ENCODE peak calls at places on chromosomes 12 and 14, in nine cellular contexts. N is CD4-positive, alpha-beta memory T cell; W is WERI-Rb-1; K is CD4-positive, alpha-beta T cell; S is naive thymus-derived CD4-positive, alpha-beta T cell; O is A673; L is HCT116; D is HepG2; P is body of pancreas. E is an unnamed sample.

GRCh38 chr12:78316656-78317055 is 486.0 kb downstream of the NAV3 start:
- DNase-seq in N (no peak), W (no peak), K (no peak), S (no peak), O (peak; percentile 60), L (no peak), D (no peak), P (no peak), E (no peak)

GRCh38 chr12:10385181-10385613 is 4.6 kb downstream of the KLRK1 start:
- DNase-seq in N (no peak), W (no peak), K (no peak), S (no peak), O (peak; percentile 39), L (no peak), D (peak; percentile 39), P (no peak), E (no peak)

GRCh38 chr12:2355604-2356003 is 302.8 kb downstream of the CACNA1C start:
- DNase-seq in N (no peak), W (no peak), K (no peak), S (no peak), O (no peak), L (no peak), D (no peak), P (no peak), E (no peak)

GRCh38 chr12:100346660-100347059 is 10.2 kb upstream of the SLC17A8 start:
- DNase-seq in N (no peak), W (no peak), K (no peak), S (no peak), O (peak; percentile 35), L (no peak), D (peak; percentile 4), P (no peak), E (no peak)

GRCh38 chr14:31326111-31326510 is 94.2 kb downstream of the HEATR5A start:
- DNase-seq in N (peak; percentile 34), W (no peak), K (no peak), S (no peak), O (peak; percentile 24), L (peak; percentile 15), D (peak; percentile 26), P (no peak), E (no peak)

GRCh38 chr12:68899251-68899771 is 33.7 kb downstream of the CPM start:
- DNase-seq in N (no peak), W (no peak), K (no peak), S (no peak), O (peak; percentile 61), L (peak; percentile 8), D (peak; percentile 46), P (peak; percentile 88), E (no peak)

GRCh38 chr14:101350710-101351109 is 210.6 kb upstream of the DIO3 start:
- DNase-seq in N (no peak), W (no peak), K (no peak), S (peak; percentile 9), O (no peak), L (no peak), D (no peak), P (no peak), E (no peak)

GRCh38 chr14:54387328-54387727 is 9.5 kb upstream of the CDKN3 start:
- DNase-seq in N (no peak), W (no peak), K (no peak), S (no peak), O (no peak), L (no peak), D (peak; percentile 35), P (no peak), E (no peak)

GRCh38 chr12:122862872-122863701 is 27.8 kb downstream of the HIP1R start:
- DNase-seq in N (no peak), W (peak; percentile 76), K (no peak), S (no peak), O (no peak), L (no peak), D (peak; percentile 78), P (peak; percentile 68), E (no peak)

GRCh38 chr12:99271071-99271470 is 376.5 kb upstream of the GARIN6 start:
- DNase-seq in N (no peak), W (no peak), K (no peak), S (no peak), O (no peak), L (no peak), D (no peak), P (no peak), E (no peak)

GRCh38 chr12:82625523-82625922 is 61.2 kb upstream of the TMTC2 start:
- DNase-seq in N (no peak), W (no peak), K (no peak), S (no peak), O (no peak), L (no peak), D (no peak), P (no peak), E (no peak)

GRCh38 chr12:49348781-49349180 is 2.1 kb downstream of the DNAJC22 start:
- DNase-seq in N (no peak), W (no peak), K (no peak), S (peak; percentile 7), O (no peak), L (no peak), D (no peak), P (no peak), E (no peak)

DNA sequence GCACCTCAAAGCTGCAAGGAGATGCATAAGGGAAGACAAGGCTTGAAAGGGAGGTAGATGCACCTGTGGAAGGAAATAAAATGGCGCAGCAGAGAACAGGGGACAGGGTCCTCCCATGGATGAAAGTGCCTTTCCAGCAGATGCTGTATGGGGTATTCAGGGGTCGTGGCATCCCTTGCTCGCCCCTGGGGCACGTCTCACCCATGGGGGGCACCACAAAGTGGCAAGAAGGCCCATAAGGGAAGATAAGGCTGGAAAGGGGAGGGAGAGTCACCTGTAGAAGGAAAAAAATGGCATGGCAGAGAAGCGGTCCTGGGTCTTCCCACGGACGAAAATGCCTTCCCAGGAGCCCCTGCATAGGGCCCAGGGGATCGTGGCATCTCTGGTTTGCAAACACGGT is 265.1 kb downstream of the ALG10 start:
- DNase-seq in N (no peak), W (no peak), K (no peak), S (no peak), O (no peak), L (no peak), D (no peak), P (no peak), E (no peak)
- H3K9me3 ChIP-seq in N (no peaks in the 10 kb centered on the region), W (no peaks in the 10 kb centered on the region), K (peaks cover 29% of the 10 kb centered on the region), S (no peaks in the 10 kb centered on the region), O (peaks cover 52% of the 10 kb centered on the region), L (peaks cover 8% of the 10 kb centered on the region), D (peaks cover 22% of the 10 kb centered on the region), P (peaks cover 28% of the 10 kb centered on the region), E (no peaks in the 10 kb centered on the region)

DNA sequence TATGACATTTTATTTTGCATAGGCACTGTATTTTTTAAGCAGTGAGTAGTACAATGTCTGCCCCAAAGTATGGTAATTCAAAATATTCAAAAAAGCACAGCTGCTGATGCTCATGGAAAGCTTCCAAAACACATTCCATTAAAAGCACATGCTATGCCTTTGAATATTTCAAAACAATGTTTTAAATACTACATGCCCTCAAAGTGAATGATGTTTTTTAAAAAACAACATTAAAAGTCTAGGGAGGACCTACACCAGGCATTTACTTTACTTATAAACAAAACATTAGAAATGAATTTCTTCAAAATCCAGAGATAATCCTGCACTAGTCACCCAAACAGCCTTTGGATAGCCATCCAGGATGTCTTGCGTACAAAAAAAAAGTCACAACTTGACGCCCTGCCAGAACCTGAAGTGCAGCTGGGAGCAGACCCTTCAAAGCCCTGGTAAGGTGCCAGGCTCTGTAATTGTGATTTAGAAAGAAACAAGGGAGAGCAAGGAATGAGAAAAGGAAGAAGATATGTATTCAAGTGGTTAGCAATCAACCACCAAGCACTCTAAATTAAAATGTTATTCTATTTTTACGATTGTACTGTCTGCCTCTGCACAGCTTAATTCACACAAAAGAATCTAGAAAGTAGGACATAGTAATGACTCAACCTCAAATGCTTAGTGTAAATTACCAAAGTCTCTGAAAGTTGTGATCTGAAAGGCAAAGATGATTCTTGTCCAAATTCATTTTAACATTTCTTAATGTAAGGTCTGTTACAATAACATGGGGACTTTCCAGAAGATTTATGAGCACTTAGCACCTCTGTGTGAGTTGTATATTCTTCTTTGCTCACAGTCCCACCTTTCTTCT is 31.9 kb downstream of the CEP83 start:
- DNase-seq in N (no peak), W (no peak), K (no peak), S (no peak), O (peak; percentile 83), L (no peak), D (no peak), P (peak; percentile 49), E (no peak)
- H3K9me3 ChIP-seq in N (no peaks in the 10 kb centered on the region), W (peaks cover 13% of the 10 kb centered on the region), K (peaks cover 19% of the 10 kb centered on the region), S (peaks cover 8% of the 10 kb centered on the region), O (peaks cover 13% of the 10 kb centered on the region), L (peaks cover 7% of the 10 kb centered on the region), D (peaks cover 28% of the 10 kb centered on the region), P (peaks cover under 1% of the 10 kb centered on the region), E (peaks cover 7% of the 10 kb centered on the region)

GRCh38 chr12:76307083-76307482 is 41.1 kb downstream of the BBS10 start:
- DNase-seq in N (no peak), W (no peak), K (no peak), S (no peak), O (no peak), L (no peak), D (no peak), P (no peak), E (no peak)
- H3K9me3 ChIP-seq in N (no peaks in the 10 kb centered on the region), W (no peaks in the 10 kb centered on the region), K (no peaks in the 10 kb centered on the region), S (no peaks in the 10 kb centered on the region), O (no peaks in the 10 kb centered on the region), L (no peaks in the 10 kb centered on the region), D (no peaks in the 10 kb centered on the region), P (no peaks in the 10 kb centered on the region), E (no peaks in the 10 kb centered on the region)

GRCh38 chr12:34400423-34400881 is 378.2 kb downstream of the ALG10 start:
- DNase-seq in N (no peak), W (no peak), K (no peak), S (no peak), O (no peak), L (no peak), D (no peak), P (no peak), E (no peak)
- H3K9me3 ChIP-seq in N (no peaks in the 10 kb centered on the region), W (no peaks in the 10 kb centered on the region), K (peaks cover 21% of the 10 kb centered on the region), S (no peaks in the 10 kb centered on the region), O (peaks cover 31% of the 10 kb centered on the region), L (no peaks in the 10 kb centered on the region), D (peaks cover 32% of the 10 kb centered on the region), P (peaks cover 65% of the 10 kb centered on the region), E (peaks cover 4% of the 10 kb centered on the region)

DNA sequence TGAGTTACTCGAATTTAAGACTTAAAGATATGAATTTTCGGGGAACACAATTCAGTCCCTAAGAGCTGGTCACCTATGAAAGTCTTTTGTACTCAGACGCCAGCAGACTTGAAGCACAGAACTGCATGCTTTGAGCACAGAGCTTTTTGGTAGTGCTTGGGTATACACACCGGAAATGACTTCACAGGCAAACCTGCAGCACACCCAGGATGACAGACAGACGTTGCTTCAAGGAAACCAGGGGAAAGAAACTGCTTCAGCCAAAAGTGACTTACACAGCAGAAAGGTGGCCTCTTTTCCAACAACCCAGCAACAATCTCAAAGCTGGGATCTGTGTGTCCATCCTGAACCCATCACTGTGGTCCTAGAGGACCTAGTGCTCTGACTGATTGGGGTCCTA is 975.1 kb downstream of the AACS start:
- DNase-seq in N (no peak), W (no peak), K (no peak), S (no peak), O (no peak), L (no peak), D (no peak), P (no peak), E (no peak)
- H3K9me3 ChIP-seq in N (no peaks in the 10 kb centered on the region), W (no peaks in the 10 kb centered on the region), K (no peaks in the 10 kb centered on the region), S (no peaks in the 10 kb centered on the region), O (no peaks in the 10 kb centered on the region), L (peaks cover 8% of the 10 kb centered on the region), D (peaks cover 13% of the 10 kb centered on the region), P (no peaks in the 10 kb centered on the region), E (no peaks in the 10 kb centered on the region)

DNA sequence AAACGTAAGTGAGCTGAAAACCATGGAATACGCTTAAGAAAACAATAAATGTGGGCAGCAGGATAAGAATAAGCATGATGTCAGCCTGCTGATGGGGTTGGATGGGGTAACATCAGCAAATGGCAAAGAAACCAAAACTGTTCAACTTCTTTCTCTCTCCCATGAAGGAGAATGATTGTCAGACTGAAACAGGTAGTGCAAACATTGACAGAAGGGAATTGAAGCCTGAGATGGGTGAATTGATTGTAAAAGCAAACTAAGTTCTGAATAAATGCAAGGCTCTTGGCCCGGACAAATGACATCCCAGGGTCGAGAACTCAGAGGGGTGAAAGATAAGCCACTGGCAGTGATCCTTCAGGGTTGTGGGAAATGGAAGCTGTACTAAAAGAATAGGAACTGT is 182.6 kb downstream of the ETV6 start:
- DNase-seq in N (no peak), W (no peak), K (no peak), S (no peak), O (no peak), L (no peak), D (peak; percentile 31), P (no peak), E (no peak)
- H3K9me3 ChIP-seq in N (no peaks in the 10 kb centered on the region), W (no peaks in the 10 kb centered on the region), K (no peaks in the 10 kb centered on the region), S (no peaks in the 10 kb centered on the region), O (no peaks in the 10 kb centered on the region), L (no peaks in the 10 kb centered on the region), D (no peaks in the 10 kb centered on the region), P (no peaks in the 10 kb centered on the region), E (no peaks in the 10 kb centered on the region)